ENCODE peak calls at places on chromosomes 1 and 21, in five cellular contexts. One of them, this sample, is unnamed.

GRCh38 chr1:98081951-98082350 is 161.1 kb upstream of the DPYD start:
- DNase-seq in astrocyte of the spinal cord: no peak
- DNase-seq in cardiac muscle cell: no peak
- DNase-seq in brain microvascular endothelial cell: no peak
- DNase-seq in Caco-2: no peak
- DNase-seq in this sample: no peak

GRCh38 chr1:24236170-24237045 is 49.3 kb upstream of the IFNLR1 start:
- DNase-seq in cardiac muscle cell: no peak
- DNase-seq in astrocyte of the spinal cord: peak
- DNase-seq in brain microvascular endothelial cell: no peak
- DNase-seq in Caco-2: no peak
- DNase-seq in this sample: peak

GRCh38 chr1:164617607-164618564 is 58.9 kb downstream of the PBX1 start:
- DNase-seq in brain microvascular endothelial cell: peak
- DNase-seq in cardiac muscle cell: peak
- DNase-seq in astrocyte of the spinal cord: peak
- DNase-seq in Caco-2: no peak
- DNase-seq in this sample: peak

GRCh38 chr21:43866659-43867331 is 1.8 kb downstream of the AGPAT3 start:
- DNase-seq in brain microvascular endothelial cell: no peak
- DNase-seq in Caco-2: peak
- DNase-seq in cardiac muscle cell: no peak
- DNase-seq in astrocyte of the spinal cord: no peak
- DNase-seq in this sample: peak

GRCh38 chr1:13901041-13901440 is 201.1 kb downstream of the PRDM2 start:
- DNase-seq in brain microvascular endothelial cell: no peak
- DNase-seq in astrocyte of the spinal cord: no peak
- DNase-seq in Caco-2: no peak
- DNase-seq in cardiac muscle cell: no peak
- DNase-seq in this sample: no peak

GRCh38 chr1:222616535-222616934 is 1.4 kb upstream of the MIA3 start:
- DNase-seq in astrocyte of the spinal cord: peak
- DNase-seq in Caco-2: no peak
- DNase-seq in brain microvascular endothelial cell: peak
- DNase-seq in cardiac muscle cell: no peak
- DNase-seq in this sample: peak

GRCh38 chr1:232225336-232226131 is 404.4 kb downstream of the SIPA1L2 start:
- DNase-seq in brain microvascular endothelial cell: no peak
- DNase-seq in Caco-2: no peak
- DNase-seq in cardiac muscle cell: no peak
- DNase-seq in astrocyte of the spinal cord: no peak
- DNase-seq in this sample: no peak

GRCh38 chr1:183642166-183642565 is 6.6 kb upstream of the ARPC5 start:
- DNase-seq in astrocyte of the spinal cord: no peak
- DNase-seq in cardiac muscle cell: no peak
- DNase-seq in Caco-2: no peak
- DNase-seq in brain microvascular endothelial cell: no peak
- DNase-seq in this sample: no peak

GRCh38 chr1:246836169-246836568 is 95.6 kb downstream of the AHCTF1 start:
- DNase-seq in cardiac muscle cell: no peak
- DNase-seq in astrocyte of the spinal cord: no peak
- DNase-seq in Caco-2: no peak
- DNase-seq in brain microvascular endothelial cell: peak
- DNase-seq in this sample: peak

GRCh38 chr1:228142616-228143203 is 2.6 kb downstream of the GUK1 start:
- DNase-seq in cardiac muscle cell: no peak
- DNase-seq in Caco-2: no peak
- DNase-seq in astrocyte of the spinal cord: no peak
- DNase-seq in brain microvascular endothelial cell: no peak
- DNase-seq in this sample: no peak

GRCh38 chr1:154502066-154502741 is at the start of the genes SHE and TDRD10:
- DNase-seq in Caco-2: no peak
- DNase-seq in brain microvascular endothelial cell: no peak
- DNase-seq in cardiac muscle cell: peak
- DNase-seq in astrocyte of the spinal cord: no peak
- DNase-seq in this sample: no peak
- H3K4me3 ChIP-seq in Caco-2: peak
- H3K4me3 ChIP-seq in brain microvascular endothelial cell: no peak
- H3K4me3 ChIP-seq in cardiac muscle cell: peak
- H3K4me3 ChIP-seq in astrocyte of the spinal cord: no peak
- H3K4me3 ChIP-seq in this sample: no peak

DNA sequence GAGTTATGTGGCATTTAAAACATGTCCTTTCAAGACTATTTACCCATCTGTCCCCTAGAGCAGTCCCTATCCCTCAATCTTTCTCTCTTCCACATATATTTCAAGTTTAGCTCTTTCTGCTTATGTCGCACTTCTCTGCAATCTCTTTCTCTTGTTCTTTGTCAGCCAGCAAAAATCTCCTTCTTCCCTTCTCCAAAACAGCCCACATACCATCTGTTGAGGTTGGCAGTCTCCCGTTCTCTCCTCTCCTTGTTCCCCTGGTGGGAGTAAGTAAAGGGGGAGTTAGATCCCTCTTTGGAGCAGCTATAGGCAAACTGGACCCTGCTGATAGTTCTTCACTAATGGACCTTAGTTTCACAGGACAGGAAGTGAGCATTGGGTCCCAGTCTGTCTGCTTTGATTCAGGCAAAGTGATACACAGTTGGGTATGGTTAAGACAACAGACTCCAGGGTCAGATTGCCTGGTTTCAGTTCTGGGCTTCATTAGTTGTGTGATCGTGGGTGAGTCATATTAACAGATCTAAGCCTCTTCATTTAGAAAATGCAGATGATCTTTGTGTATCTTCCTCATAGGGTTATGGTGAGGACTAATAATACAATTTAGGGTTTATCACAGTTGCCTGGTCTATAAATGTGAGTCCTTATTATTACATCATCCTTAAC is 19.7 kb downstream of the BRINP2 start:
- DNase-seq in brain microvascular endothelial cell: no peak
- DNase-seq in Caco-2: no peak
- DNase-seq in astrocyte of the spinal cord: no peak
- DNase-seq in cardiac muscle cell: no peak
- DNase-seq in this sample: no peak
- TF ChIP-seq CTCF in brain microvascular endothelial cell: no peak
- TF ChIP-seq CTCF in Caco-2: no peak
- TF ChIP-seq CTCF in astrocyte of the spinal cord: no peak
- TF ChIP-seq CTCF in cardiac muscle cell: no peak
- TF ChIP-seq CTCF in this sample: no peak

DNA sequence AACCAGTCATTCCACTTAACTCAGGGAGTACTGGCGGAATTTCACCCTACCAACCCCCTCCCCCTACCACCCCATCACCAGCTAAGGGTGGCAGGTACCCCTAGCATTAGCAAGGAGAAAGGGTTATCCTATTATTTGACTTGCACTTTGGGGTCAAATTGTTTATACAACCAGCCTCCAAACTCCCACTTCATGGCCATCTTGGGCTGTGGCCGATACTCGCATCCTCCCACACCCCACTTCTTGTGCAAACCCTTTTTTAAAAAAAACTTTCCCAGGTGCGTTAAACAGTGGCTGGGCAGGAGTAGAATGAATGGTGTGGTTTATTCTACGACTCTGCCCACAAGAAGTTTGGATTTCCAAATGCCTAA is 710 bp upstream of the MRPL24 start:
- DNase-seq in astrocyte of the spinal cord: no peak
- DNase-seq in Caco-2: no peak
- DNase-seq in brain microvascular endothelial cell: no peak
- DNase-seq in cardiac muscle cell: no peak
- DNase-seq in this sample: peak
- H3K4me3 ChIP-seq in astrocyte of the spinal cord: peak
- H3K4me3 ChIP-seq in Caco-2: peak
- H3K4me3 ChIP-seq in brain microvascular endothelial cell: peak
- H3K4me3 ChIP-seq in cardiac muscle cell: peak
- H3K4me3 ChIP-seq in this sample: peak

DNA sequence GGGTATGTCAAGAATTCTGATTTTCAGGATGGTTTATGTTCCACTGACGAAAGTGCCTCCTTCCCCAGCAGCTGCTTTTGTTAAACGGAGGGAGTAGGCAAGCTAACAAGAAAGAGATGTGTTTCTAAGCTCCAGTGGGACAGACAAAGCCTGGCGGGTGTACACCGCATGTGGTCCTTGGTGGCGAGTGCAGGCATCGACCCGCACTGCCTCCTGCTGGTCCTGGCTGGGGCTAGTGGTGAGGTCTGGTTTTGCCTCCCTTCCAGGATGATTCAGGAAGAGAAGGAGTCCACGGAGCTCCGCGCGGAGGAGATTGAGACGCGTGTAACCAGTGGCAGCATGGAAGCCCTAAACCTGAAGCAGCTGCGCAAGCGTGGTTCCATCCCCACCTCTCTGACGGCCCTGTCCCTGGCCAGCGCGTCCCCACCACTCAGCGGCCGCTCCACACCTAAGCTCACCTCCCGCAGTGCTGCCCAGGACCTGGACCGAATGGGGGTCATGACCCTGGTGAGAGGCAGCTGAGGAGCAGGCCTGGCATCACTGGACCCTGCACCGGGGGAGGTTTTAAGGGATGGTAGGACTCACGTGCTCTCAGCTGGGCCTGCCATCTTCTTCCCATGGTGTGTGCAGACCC is 29.0 kb downstream of the PPFIA4 start:
- DNase-seq in Caco-2: no peak
- DNase-seq in brain microvascular endothelial cell: no peak
- DNase-seq in astrocyte of the spinal cord: no peak
- DNase-seq in cardiac muscle cell: no peak
- DNase-seq in this sample: no peak
- TF ChIP-seq CTCF in Caco-2: no peak
- TF ChIP-seq CTCF in brain microvascular endothelial cell: peak
- TF ChIP-seq CTCF in astrocyte of the spinal cord: no peak
- TF ChIP-seq CTCF in cardiac muscle cell: no peak
- TF ChIP-seq CTCF in this sample: no peak

GRCh38 chr21:39037807-39038405 is 145.3 kb downstream of the PSMG1 start:
- DNase-seq in cardiac muscle cell: no peak
- DNase-seq in brain microvascular endothelial cell: no peak
- DNase-seq in astrocyte of the spinal cord: no peak
- DNase-seq in Caco-2: no peak
- DNase-seq in this sample: peak

GRCh38 chr21:39030127-39030884 is 152.9 kb downstream of the PSMG1 start:
- DNase-seq in astrocyte of the spinal cord: no peak
- DNase-seq in brain microvascular endothelial cell: no peak
- DNase-seq in cardiac muscle cell: peak
- DNase-seq in Caco-2: peak
- DNase-seq in this sample: peak

GRCh38 chr21:39034590-39035536 is 148.4 kb downstream of the PSMG1 start:
- DNase-seq in cardiac muscle cell: no peak
- DNase-seq in Caco-2: no peak
- DNase-seq in astrocyte of the spinal cord: no peak
- DNase-seq in brain microvascular endothelial cell: no peak
- DNase-seq in this sample: no peak

GRCh38 chr21:39036581-39036980 is 146.7 kb downstream of the PSMG1 start:
- DNase-seq in astrocyte of the spinal cord: no peak
- DNase-seq in brain microvascular endothelial cell: no peak
- DNase-seq in cardiac muscle cell: no peak
- DNase-seq in Caco-2: no peak
- DNase-seq in this sample: no peak

GRCh38 chr21:39033878-39034589 is 149.2 kb downstream of the PSMG1 start:
- DNase-seq in brain microvascular endothelial cell: peak
- DNase-seq in astrocyte of the spinal cord: peak
- DNase-seq in Caco-2: peak
- DNase-seq in cardiac muscle cell: no peak
- DNase-seq in this sample: peak
- H3K4me3 ChIP-seq in brain microvascular endothelial cell: no peak
- H3K4me3 ChIP-seq in astrocyte of the spinal cord: no peak
- H3K4me3 ChIP-seq in Caco-2: no peak
- H3K4me3 ChIP-seq in cardiac muscle cell: no peak
- H3K4me3 ChIP-seq in this sample: no peak

DNA sequence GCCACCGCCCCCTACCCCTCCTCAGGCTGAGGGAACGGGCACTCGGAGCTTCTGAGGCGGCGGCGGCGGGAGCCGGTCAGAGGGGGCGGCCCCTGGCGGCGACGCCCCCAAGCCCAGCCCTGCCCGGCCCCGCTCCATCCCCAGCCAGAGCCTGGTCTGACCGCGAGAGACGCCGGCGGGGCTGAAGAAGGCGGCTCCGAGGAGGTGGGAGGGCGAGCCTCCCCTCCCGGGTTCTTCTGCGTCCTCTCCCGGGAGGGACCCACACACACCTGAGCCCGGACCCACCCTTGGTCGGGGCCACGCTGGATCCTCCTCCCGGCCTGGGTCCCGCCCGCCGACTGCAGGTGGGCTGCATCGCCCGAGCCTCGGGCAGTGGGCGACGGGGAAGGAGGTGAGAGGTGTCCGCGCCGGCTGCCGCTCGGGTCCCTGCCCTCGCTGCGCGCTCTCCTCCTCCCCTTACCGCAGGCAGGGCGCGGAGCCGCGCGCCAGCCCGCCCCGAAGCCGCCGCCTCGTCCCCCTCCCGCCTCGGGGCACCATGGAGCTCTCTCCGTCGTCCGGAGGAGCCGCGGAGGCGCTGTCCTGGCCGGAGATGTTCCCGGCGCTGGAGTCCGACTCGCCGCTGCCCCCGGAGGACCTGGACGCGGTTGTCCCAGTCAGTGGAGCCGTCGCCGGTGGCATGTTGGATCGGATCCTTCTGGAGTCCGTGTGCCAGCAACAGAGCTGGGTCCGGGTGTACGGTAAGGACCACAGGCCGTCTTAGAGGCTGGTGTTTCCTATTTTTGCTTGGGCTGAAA is at the start of gene RASAL2:
- DNase-seq in astrocyte of the spinal cord: peak
- DNase-seq in Caco-2: peak
- DNase-seq in cardiac muscle cell: peak
- DNase-seq in brain microvascular endothelial cell: peak
- DNase-seq in this sample: peak
- TF ChIP-seq CTCF in astrocyte of the spinal cord: peak
- TF ChIP-seq CTCF in Caco-2: no peak
- TF ChIP-seq CTCF in cardiac muscle cell: peak
- TF ChIP-seq CTCF in brain microvascular endothelial cell: peak
- TF ChIP-seq CTCF in this sample: no peak

DNA sequence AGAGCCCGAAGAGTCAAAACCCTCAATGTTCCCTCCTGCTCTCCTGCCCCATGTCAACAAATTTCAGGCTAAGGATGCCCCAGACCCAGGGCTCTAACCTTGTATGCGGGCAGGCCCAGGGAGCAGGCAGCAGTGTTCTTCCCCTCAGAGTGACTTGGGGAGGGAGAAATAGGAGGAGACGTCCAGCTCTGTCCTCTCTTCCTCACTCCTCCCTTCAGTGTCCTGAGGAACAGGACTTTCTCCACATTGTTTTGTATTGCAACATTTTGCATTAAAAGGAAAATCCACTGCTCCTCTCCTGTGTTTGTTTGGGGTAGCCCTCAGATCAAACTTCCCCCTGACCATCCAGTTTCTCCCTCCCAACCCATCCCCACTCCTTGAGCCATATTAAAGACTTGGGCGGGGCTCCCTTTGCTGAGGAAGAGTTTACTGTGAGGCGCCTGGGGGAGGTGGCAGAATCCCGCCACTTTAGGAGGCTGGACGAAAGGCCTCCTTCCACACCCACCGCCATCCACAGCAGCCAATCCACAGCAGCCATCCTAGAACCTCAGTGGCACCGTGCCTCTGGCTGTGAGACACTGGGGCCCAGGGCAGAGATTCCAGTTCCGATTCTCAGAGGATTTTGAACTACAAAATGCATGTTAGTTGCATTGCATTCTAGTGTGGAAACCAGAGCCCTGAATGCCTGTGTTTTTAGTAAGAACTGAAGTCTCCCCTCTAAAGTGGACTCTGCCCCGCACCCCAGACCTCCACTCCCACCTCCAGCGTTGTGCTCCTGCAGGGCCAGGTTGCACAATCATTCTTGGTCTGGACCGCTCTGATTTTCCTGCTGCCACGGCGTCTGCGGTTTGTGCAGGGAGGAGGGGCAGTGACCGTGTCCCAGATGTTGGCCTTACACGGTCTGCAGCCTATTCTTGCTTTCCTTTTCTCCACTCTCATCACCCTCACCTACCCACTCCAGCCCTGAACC is 3.0 kb downstream of the OLFML3 start:
- DNase-seq in brain microvascular endothelial cell: peak
- DNase-seq in astrocyte of the spinal cord: peak
- DNase-seq in Caco-2: no peak
- DNase-seq in cardiac muscle cell: peak
- DNase-seq in this sample: peak
- H3K4me3 ChIP-seq in brain microvascular endothelial cell: no peak
- H3K4me3 ChIP-seq in astrocyte of the spinal cord: no peak
- H3K4me3 ChIP-seq in Caco-2: no peak
- H3K4me3 ChIP-seq in cardiac muscle cell: no peak
- H3K4me3 ChIP-seq in this sample: no peak

This sample was measured in epithelial cell of esophagus.